ENCODE peak calls at places on chromosomes 7 and 10, in nine cellular contexts. One of them, this sample, is unnamed.

GRCh38 chr7:142002179-142002578 is 6.5 kb downstream of the MGAM start:
- DNase-seq in stimulated activated effector memory CD8-positive, alpha-beta T cell treated with anti-CD3 and anti-CD28 coated beads, Interleukin-12 subunit alpha, Interleukin-12 subunit beta, amount 100 ng/mL, for 72 hours: no peak
- DNase-seq in epithelial cell of esophagus: peak; percentile 30
- DNase-seq in NCI-H187: no peak
- DNase-seq in MM.1S: no peak
- DNase-seq in kidney tubule cell: no peak
- DNase-seq in body of pancreas: no peak
- DNase-seq in ureter: no peak
- DNase-seq in LoVo: no peak
- DNase-seq in this sample: no peak

GRCh38 chr10:42955493-42955889 is 121.4 kb upstream of the RET start:
- DNase-seq in stimulated activated effector memory CD8-positive, alpha-beta T cell treated with anti-CD3 and anti-CD28 coated beads, Interleukin-12 subunit alpha, Interleukin-12 subunit beta, amount 100 ng/mL, for 72 hours: no peak
- DNase-seq in epithelial cell of esophagus: no peak
- DNase-seq in NCI-H187: no peak
- DNase-seq in MM.1S: no peak
- DNase-seq in kidney tubule cell: no peak
- DNase-seq in body of pancreas: no peak
- DNase-seq in ureter: no peak
- DNase-seq in LoVo: no peak
- DNase-seq in this sample: no peak

GRCh38 chr7:68432585-68432984 is 1165.7 kb upstream of the AUTS2 start:
- DNase-seq in stimulated activated effector memory CD8-positive, alpha-beta T cell treated with anti-CD3 and anti-CD28 coated beads, Interleukin-12 subunit alpha, Interleukin-12 subunit beta, amount 100 ng/mL, for 72 hours: no peak
- DNase-seq in epithelial cell of esophagus: no peak
- DNase-seq in NCI-H187: no peak
- DNase-seq in MM.1S: no peak
- DNase-seq in kidney tubule cell: no peak
- DNase-seq in body of pancreas: no peak
- DNase-seq in ureter: no peak
- DNase-seq in LoVo: no peak
- DNase-seq in this sample: no peak

GRCh38 chr10:109689785-109690184 is 233.5 kb downstream of the XPNPEP1 start:
- DNase-seq in stimulated activated effector memory CD8-positive, alpha-beta T cell treated with anti-CD3 and anti-CD28 coated beads, Interleukin-12 subunit alpha, Interleukin-12 subunit beta, amount 100 ng/mL, for 72 hours: no peak
- DNase-seq in epithelial cell of esophagus: no peak
- DNase-seq in NCI-H187: no peak
- DNase-seq in MM.1S: no peak
- DNase-seq in kidney tubule cell: no peak
- DNase-seq in body of pancreas: no peak
- DNase-seq in ureter: no peak
- DNase-seq in LoVo: no peak
- DNase-seq in this sample: no peak

GRCh38 chr10:119781498-119781897 is 55.6 kb downstream of the INPP5F start:
- DNase-seq in stimulated activated effector memory CD8-positive, alpha-beta T cell treated with anti-CD3 and anti-CD28 coated beads, Interleukin-12 subunit alpha, Interleukin-12 subunit beta, amount 100 ng/mL, for 72 hours: no peak
- DNase-seq in epithelial cell of esophagus: no peak
- DNase-seq in NCI-H187: no peak
- DNase-seq in MM.1S: no peak
- DNase-seq in kidney tubule cell: no peak
- DNase-seq in body of pancreas: no peak
- DNase-seq in ureter: no peak
- DNase-seq in LoVo: no peak
- DNase-seq in this sample: no peak

GRCh38 chr7:105693576-105693975 is 112.3 kb upstream of the EFCAB10 start:
- DNase-seq in stimulated activated effector memory CD8-positive, alpha-beta T cell treated with anti-CD3 and anti-CD28 coated beads, Interleukin-12 subunit alpha, Interleukin-12 subunit beta, amount 100 ng/mL, for 72 hours: no peak
- DNase-seq in epithelial cell of esophagus: no peak
- DNase-seq in NCI-H187: no peak
- DNase-seq in MM.1S: no peak
- DNase-seq in kidney tubule cell: no peak
- DNase-seq in body of pancreas: no peak
- DNase-seq in ureter: no peak
- DNase-seq in LoVo: no peak
- DNase-seq in this sample: no peak

GRCh38 chr7:23431596-23432284 is 38.6 kb downstream of the IGF2BP3 start:
- DNase-seq in stimulated activated effector memory CD8-positive, alpha-beta T cell treated with anti-CD3 and anti-CD28 coated beads, Interleukin-12 subunit alpha, Interleukin-12 subunit beta, amount 100 ng/mL, for 72 hours: no peak
- DNase-seq in epithelial cell of esophagus: peak; percentile 18
- DNase-seq in NCI-H187: no peak
- DNase-seq in MM.1S: no peak
- DNase-seq in kidney tubule cell: no peak
- DNase-seq in body of pancreas: no peak
- DNase-seq in ureter: no peak
- DNase-seq in LoVo: no peak
- DNase-seq in this sample: no peak

GRCh38 chr7:106717997-106718871 is 57.3 kb upstream of the CCDC71L start:
- DNase-seq in stimulated activated effector memory CD8-positive, alpha-beta T cell treated with anti-CD3 and anti-CD28 coated beads, Interleukin-12 subunit alpha, Interleukin-12 subunit beta, amount 100 ng/mL, for 72 hours: peak; percentile 38
- DNase-seq in epithelial cell of esophagus: peak; percentile 95
- DNase-seq in NCI-H187: no peak
- DNase-seq in MM.1S: peak; percentile 97
- DNase-seq in kidney tubule cell: peak; percentile 95
- DNase-seq in body of pancreas: no peak
- DNase-seq in ureter: no peak
- DNase-seq in LoVo: peak; percentile 68
- DNase-seq in this sample: no peak

GRCh38 chr10:124728830-124729661 is 15.1 kb downstream of the FAM53B start:
- DNase-seq in stimulated activated effector memory CD8-positive, alpha-beta T cell treated with anti-CD3 and anti-CD28 coated beads, Interleukin-12 subunit alpha, Interleukin-12 subunit beta, amount 100 ng/mL, for 72 hours: no peak
- DNase-seq in epithelial cell of esophagus: no peak
- DNase-seq in NCI-H187: no peak
- DNase-seq in MM.1S: no peak
- DNase-seq in kidney tubule cell: no peak
- DNase-seq in body of pancreas: no peak
- DNase-seq in ureter: no peak
- DNase-seq in LoVo: no peak
- DNase-seq in this sample: no peak

GRCh38 chr7:45623157-45623556 is 49.0 kb downstream of the ADCY1 start:
- DNase-seq in stimulated activated effector memory CD8-positive, alpha-beta T cell treated with anti-CD3 and anti-CD28 coated beads, Interleukin-12 subunit alpha, Interleukin-12 subunit beta, amount 100 ng/mL, for 72 hours: no peak
- DNase-seq in epithelial cell of esophagus: no peak
- DNase-seq in NCI-H187: no peak
- DNase-seq in MM.1S: no peak
- DNase-seq in kidney tubule cell: no peak
- DNase-seq in body of pancreas: no peak
- DNase-seq in ureter: no peak
- DNase-seq in LoVo: no peak
- DNase-seq in this sample: no peak

GRCh38 chr7:115043605-115044004 is 121.7 kb downstream of the MDFIC start:
- DNase-seq in stimulated activated effector memory CD8-positive, alpha-beta T cell treated with anti-CD3 and anti-CD28 coated beads, Interleukin-12 subunit alpha, Interleukin-12 subunit beta, amount 100 ng/mL, for 72 hours: no peak
- DNase-seq in epithelial cell of esophagus: no peak
- DNase-seq in NCI-H187: no peak
- DNase-seq in MM.1S: peak; percentile 26
- DNase-seq in kidney tubule cell: no peak
- DNase-seq in body of pancreas: no peak
- DNase-seq in ureter: no peak
- DNase-seq in LoVo: no peak
- DNase-seq in this sample: no peak

GRCh38 chr10:42112331-42113157 is 525.8 kb downstream of the ZNF33B start:
- DNase-seq in stimulated activated effector memory CD8-positive, alpha-beta T cell treated with anti-CD3 and anti-CD28 coated beads, Interleukin-12 subunit alpha, Interleukin-12 subunit beta, amount 100 ng/mL, for 72 hours: no peak
- DNase-seq in epithelial cell of esophagus: no peak
- DNase-seq in NCI-H187: no peak
- DNase-seq in MM.1S: no peak
- DNase-seq in kidney tubule cell: no peak
- DNase-seq in body of pancreas: no peak
- DNase-seq in ureter: no peak
- DNase-seq in LoVo: no peak
- DNase-seq in this sample: no peak

GRCh38 chr10:3531670-3532069 is 253.3 kb downstream of the KLF6 start:
- DNase-seq in stimulated activated effector memory CD8-positive, alpha-beta T cell treated with anti-CD3 and anti-CD28 coated beads, Interleukin-12 subunit alpha, Interleukin-12 subunit beta, amount 100 ng/mL, for 72 hours: no peak
- DNase-seq in epithelial cell of esophagus: no peak
- DNase-seq in NCI-H187: no peak
- DNase-seq in MM.1S: no peak
- DNase-seq in kidney tubule cell: no peak
- DNase-seq in body of pancreas: no peak
- DNase-seq in ureter: no peak
- DNase-seq in LoVo: no peak
- DNase-seq in this sample: no peak

GRCh38 chr7:141452911-141453310 is 98.3 kb upstream of the AGK start:
- DNase-seq in stimulated activated effector memory CD8-positive, alpha-beta T cell treated with anti-CD3 and anti-CD28 coated beads, Interleukin-12 subunit alpha, Interleukin-12 subunit beta, amount 100 ng/mL, for 72 hours: no peak
- DNase-seq in epithelial cell of esophagus: no peak
- DNase-seq in NCI-H187: no peak
- DNase-seq in MM.1S: no peak
- DNase-seq in kidney tubule cell: no peak
- DNase-seq in body of pancreas: no peak
- DNase-seq in ureter: no peak
- DNase-seq in LoVo: no peak
- DNase-seq in this sample: no peak

GRCh38 chr10:481636-482035 is 207.8 kb downstream of the DIP2C start:
- DNase-seq in stimulated activated effector memory CD8-positive, alpha-beta T cell treated with anti-CD3 and anti-CD28 coated beads, Interleukin-12 subunit alpha, Interleukin-12 subunit beta, amount 100 ng/mL, for 72 hours: no peak
- DNase-seq in epithelial cell of esophagus: no peak
- DNase-seq in NCI-H187: no peak
- DNase-seq in MM.1S: no peak
- DNase-seq in kidney tubule cell: no peak
- DNase-seq in body of pancreas: no peak
- DNase-seq in ureter: peak; percentile 36
- DNase-seq in LoVo: no peak
- DNase-seq in this sample: no peak

GRCh38 chr10:23517155-23517554 is 78.3 kb downstream of the OTUD1 start:
- DNase-seq in stimulated activated effector memory CD8-positive, alpha-beta T cell treated with anti-CD3 and anti-CD28 coated beads, Interleukin-12 subunit alpha, Interleukin-12 subunit beta, amount 100 ng/mL, for 72 hours: no peak
- DNase-seq in epithelial cell of esophagus: no peak
- DNase-seq in NCI-H187: no peak
- DNase-seq in MM.1S: no peak
- DNase-seq in kidney tubule cell: no peak
- DNase-seq in body of pancreas: no peak
- DNase-seq in ureter: no peak
- DNase-seq in LoVo: no peak
- DNase-seq in this sample: no peak

GRCh38 chr10:79353000-79353406 is 5.7 kb downstream of the PPIF start:
- DNase-seq in stimulated activated effector memory CD8-positive, alpha-beta T cell treated with anti-CD3 and anti-CD28 coated beads, Interleukin-12 subunit alpha, Interleukin-12 subunit beta, amount 100 ng/mL, for 72 hours: no peak
- DNase-seq in epithelial cell of esophagus: no peak
- DNase-seq in NCI-H187: no peak
- DNase-seq in MM.1S: no peak
- DNase-seq in kidney tubule cell: no peak
- DNase-seq in body of pancreas: no peak
- DNase-seq in ureter: no peak
- DNase-seq in LoVo: no peak
- DNase-seq in this sample: no peak

GRCh38 chr7:148924011-148924410 is 39.9 kb upstream of the EZH2 start:
- DNase-seq in stimulated activated effector memory CD8-positive, alpha-beta T cell treated with anti-CD3 and anti-CD28 coated beads, Interleukin-12 subunit alpha, Interleukin-12 subunit beta, amount 100 ng/mL, for 72 hours: no peak
- DNase-seq in epithelial cell of esophagus: no peak
- DNase-seq in NCI-H187: no peak
- DNase-seq in MM.1S: no peak
- DNase-seq in kidney tubule cell: no peak
- DNase-seq in body of pancreas: no peak
- DNase-seq in ureter: no peak
- DNase-seq in LoVo: no peak
- DNase-seq in this sample: no peak

GRCh38 chr10:32957341-32958084 is 517 bp downstream of the ITGB1 start:
- DNase-seq in stimulated activated effector memory CD8-positive, alpha-beta T cell treated with anti-CD3 and anti-CD28 coated beads, Interleukin-12 subunit alpha, Interleukin-12 subunit beta, amount 100 ng/mL, for 72 hours: peak; percentile 41
- DNase-seq in epithelial cell of esophagus: no peak
- DNase-seq in NCI-H187: no peak
- DNase-seq in MM.1S: peak; percentile 44
- DNase-seq in kidney tubule cell: peak; percentile 49
- DNase-seq in body of pancreas: peak; percentile 66
- DNase-seq in ureter: peak; percentile 59
- DNase-seq in LoVo: no peak
- DNase-seq in this sample: peak; percentile 69

GRCh38 chr7:96055717-96056116 is 266.2 kb downstream of the SLC25A13 start:
- DNase-seq in stimulated activated effector memory CD8-positive, alpha-beta T cell treated with anti-CD3 and anti-CD28 coated beads, Interleukin-12 subunit alpha, Interleukin-12 subunit beta, amount 100 ng/mL, for 72 hours: no peak
- DNase-seq in epithelial cell of esophagus: no peak
- DNase-seq in NCI-H187: no peak
- DNase-seq in MM.1S: no peak
- DNase-seq in kidney tubule cell: peak; percentile 52
- DNase-seq in body of pancreas: no peak
- DNase-seq in ureter: no peak
- DNase-seq in LoVo: no peak
- DNase-seq in this sample: no peak

This sample was measured in glutamatergic neuron.